ENCODE peak calls at places on chromosomes 12 and 14, in ten cellular contexts. One of them, this sample, is unnamed.

GRCh38 chr14:91108941-91109611 is 4.8 kb upstream of the DGLUCY start:
- DNase-seq in OCI-M1: peak; percentile 6
- DNase-seq in smooth muscle cell of the brain vasculature: no peak
- DNase-seq in H4: no peak
- DNase-seq in A549: no peak
- DNase-seq in epithelial cell of esophagus: peak; percentile 17
- DNase-seq in stimulated activated CD4-positive, alpha-beta T cell treated with anti-CD3 and anti-CD28 coated beads, Interleukin-12 subunit alpha, Interleukin-12 subunit beta, amount 100 ng/mL, for 24 hours: no peak
- DNase-seq in activated naive CD8-positive, alpha-beta T cell treated with anti-CD3 and anti-CD28 coated beads, Interleukin-2, amount 10 ng/mL, durations not matched to agents 7 days and 5 days: peak; percentile 44
- DNase-seq in uterus: peak; percentile 31
- DNase-seq in stimulated activated effector memory CD8-positive, alpha-beta T cell treated with anti-CD3 and anti-CD28 coated beads, Interleukin-12 subunit alpha, Interleukin-12 subunit beta, amount 100 ng/mL, for 72 hours: peak; percentile 78
- DNase-seq in this sample: no peak

GRCh38 chr14:77131206-77131605 is 10.4 kb downstream of the ZDHHC22 start:
- DNase-seq in epithelial cell of esophagus: no peak
- DNase-seq in stimulated activated effector memory CD8-positive, alpha-beta T cell treated with anti-CD3 and anti-CD28 coated beads, Interleukin-12 subunit alpha, Interleukin-12 subunit beta, amount 100 ng/mL, for 72 hours: no peak
- DNase-seq in uterus: no peak
- DNase-seq in activated naive CD8-positive, alpha-beta T cell treated with anti-CD3 and anti-CD28 coated beads, Interleukin-2, amount 10 ng/mL, durations not matched to agents 7 days and 5 days: no peak
- DNase-seq in A549: no peak
- DNase-seq in H4: no peak
- DNase-seq in OCI-M1: no peak
- DNase-seq in stimulated activated CD4-positive, alpha-beta T cell treated with anti-CD3 and anti-CD28 coated beads, Interleukin-12 subunit alpha, Interleukin-12 subunit beta, amount 100 ng/mL, for 24 hours: no peak
- DNase-seq in smooth muscle cell of the brain vasculature: no peak
- DNase-seq in this sample: no peak

GRCh38 chr12:41724216-41724615 is 420.5 kb downstream of the GXYLT1 start:
- DNase-seq in smooth muscle cell of the brain vasculature: no peak
- DNase-seq in epithelial cell of esophagus: peak; percentile 26
- DNase-seq in A549: no peak
- DNase-seq in H4: no peak
- DNase-seq in stimulated activated CD4-positive, alpha-beta T cell treated with anti-CD3 and anti-CD28 coated beads, Interleukin-12 subunit alpha, Interleukin-12 subunit beta, amount 100 ng/mL, for 24 hours: no peak
- DNase-seq in uterus: no peak
- DNase-seq in OCI-M1: peak; percentile 89
- DNase-seq in stimulated activated effector memory CD8-positive, alpha-beta T cell treated with anti-CD3 and anti-CD28 coated beads, Interleukin-12 subunit alpha, Interleukin-12 subunit beta, amount 100 ng/mL, for 72 hours: no peak
- DNase-seq in activated naive CD8-positive, alpha-beta T cell treated with anti-CD3 and anti-CD28 coated beads, Interleukin-2, amount 10 ng/mL, durations not matched to agents 7 days and 5 days: no peak
- DNase-seq in this sample: peak; percentile 54

GRCh38 chr14:104537613-104537988 is 42.0 kb upstream of the C14orf180 start:
- DNase-seq in H4: no peak
- DNase-seq in epithelial cell of esophagus: no peak
- DNase-seq in stimulated activated effector memory CD8-positive, alpha-beta T cell treated with anti-CD3 and anti-CD28 coated beads, Interleukin-12 subunit alpha, Interleukin-12 subunit beta, amount 100 ng/mL, for 72 hours: no peak
- DNase-seq in activated naive CD8-positive, alpha-beta T cell treated with anti-CD3 and anti-CD28 coated beads, Interleukin-2, amount 10 ng/mL, durations not matched to agents 7 days and 5 days: no peak
- DNase-seq in uterus: no peak
- DNase-seq in A549: no peak
- DNase-seq in smooth muscle cell of the brain vasculature: no peak
- DNase-seq in OCI-M1: no peak
- DNase-seq in stimulated activated CD4-positive, alpha-beta T cell treated with anti-CD3 and anti-CD28 coated beads, Interleukin-12 subunit alpha, Interleukin-12 subunit beta, amount 100 ng/mL, for 24 hours: no peak
- DNase-seq in this sample: no peak

GRCh38 chr12:45220961-45221360 is 5.1 kb downstream of the ANO6 start:
- DNase-seq in stimulated activated CD4-positive, alpha-beta T cell treated with anti-CD3 and anti-CD28 coated beads, Interleukin-12 subunit alpha, Interleukin-12 subunit beta, amount 100 ng/mL, for 24 hours: no peak
- DNase-seq in A549: no peak
- DNase-seq in smooth muscle cell of the brain vasculature: no peak
- DNase-seq in OCI-M1: no peak
- DNase-seq in stimulated activated effector memory CD8-positive, alpha-beta T cell treated with anti-CD3 and anti-CD28 coated beads, Interleukin-12 subunit alpha, Interleukin-12 subunit beta, amount 100 ng/mL, for 72 hours: no peak
- DNase-seq in H4: no peak
- DNase-seq in epithelial cell of esophagus: no peak
- DNase-seq in activated naive CD8-positive, alpha-beta T cell treated with anti-CD3 and anti-CD28 coated beads, Interleukin-2, amount 10 ng/mL, durations not matched to agents 7 days and 5 days: no peak
- DNase-seq in uterus: no peak
- DNase-seq in this sample: no peak

GRCh38 chr12:46609281-46609623 is 216.5 kb downstream of the SLC38A4 start:
- DNase-seq in OCI-M1: no peak
- DNase-seq in epithelial cell of esophagus: no peak
- DNase-seq in uterus: no peak
- DNase-seq in A549: no peak
- DNase-seq in stimulated activated effector memory CD8-positive, alpha-beta T cell treated with anti-CD3 and anti-CD28 coated beads, Interleukin-12 subunit alpha, Interleukin-12 subunit beta, amount 100 ng/mL, for 72 hours: no peak
- DNase-seq in smooth muscle cell of the brain vasculature: no peak
- DNase-seq in H4: no peak
- DNase-seq in activated naive CD8-positive, alpha-beta T cell treated with anti-CD3 and anti-CD28 coated beads, Interleukin-2, amount 10 ng/mL, durations not matched to agents 7 days and 5 days: no peak
- DNase-seq in stimulated activated CD4-positive, alpha-beta T cell treated with anti-CD3 and anti-CD28 coated beads, Interleukin-12 subunit alpha, Interleukin-12 subunit beta, amount 100 ng/mL, for 24 hours: no peak
- DNase-seq in this sample: no peak

GRCh38 chr12:47743311-47743860 is 15.3 kb downstream of the RAPGEF3 start:
- DNase-seq in A549: no peak
- DNase-seq in smooth muscle cell of the brain vasculature: no peak
- DNase-seq in stimulated activated effector memory CD8-positive, alpha-beta T cell treated with anti-CD3 and anti-CD28 coated beads, Interleukin-12 subunit alpha, Interleukin-12 subunit beta, amount 100 ng/mL, for 72 hours: no peak
- DNase-seq in H4: no peak
- DNase-seq in stimulated activated CD4-positive, alpha-beta T cell treated with anti-CD3 and anti-CD28 coated beads, Interleukin-12 subunit alpha, Interleukin-12 subunit beta, amount 100 ng/mL, for 24 hours: no peak
- DNase-seq in uterus: no peak
- DNase-seq in epithelial cell of esophagus: no peak
- DNase-seq in OCI-M1: no peak
- DNase-seq in activated naive CD8-positive, alpha-beta T cell treated with anti-CD3 and anti-CD28 coated beads, Interleukin-2, amount 10 ng/mL, durations not matched to agents 7 days and 5 days: no peak
- DNase-seq in this sample: peak; percentile 48

GRCh38 chr14:104588066-104588857 is 8.7 kb downstream of the C14orf180 start:
- DNase-seq in OCI-M1: no peak
- DNase-seq in smooth muscle cell of the brain vasculature: no peak
- DNase-seq in stimulated activated effector memory CD8-positive, alpha-beta T cell treated with anti-CD3 and anti-CD28 coated beads, Interleukin-12 subunit alpha, Interleukin-12 subunit beta, amount 100 ng/mL, for 72 hours: no peak
- DNase-seq in H4: no peak
- DNase-seq in epithelial cell of esophagus: no peak
- DNase-seq in activated naive CD8-positive, alpha-beta T cell treated with anti-CD3 and anti-CD28 coated beads, Interleukin-2, amount 10 ng/mL, durations not matched to agents 7 days and 5 days: no peak
- DNase-seq in A549: no peak
- DNase-seq in stimulated activated CD4-positive, alpha-beta T cell treated with anti-CD3 and anti-CD28 coated beads, Interleukin-12 subunit alpha, Interleukin-12 subunit beta, amount 100 ng/mL, for 24 hours: no peak
- DNase-seq in uterus: no peak
- DNase-seq in this sample: peak; percentile 25

GRCh38 chr12:84201976-84202375 is 710.6 kb downstream of the SLC6A15 start:
- DNase-seq in OCI-M1: no peak
- DNase-seq in stimulated activated effector memory CD8-positive, alpha-beta T cell treated with anti-CD3 and anti-CD28 coated beads, Interleukin-12 subunit alpha, Interleukin-12 subunit beta, amount 100 ng/mL, for 72 hours: no peak
- DNase-seq in stimulated activated CD4-positive, alpha-beta T cell treated with anti-CD3 and anti-CD28 coated beads, Interleukin-12 subunit alpha, Interleukin-12 subunit beta, amount 100 ng/mL, for 24 hours: no peak
- DNase-seq in H4: peak; percentile 79
- DNase-seq in epithelial cell of esophagus: no peak
- DNase-seq in smooth muscle cell of the brain vasculature: no peak
- DNase-seq in A549: no peak
- DNase-seq in uterus: no peak
- DNase-seq in activated naive CD8-positive, alpha-beta T cell treated with anti-CD3 and anti-CD28 coated beads, Interleukin-2, amount 10 ng/mL, durations not matched to agents 7 days and 5 days: no peak
- DNase-seq in this sample: no peak

GRCh38 chr14:66471584-66471983 is 14.6 kb upstream of the CCDC196 start:
- DNase-seq in stimulated activated CD4-positive, alpha-beta T cell treated with anti-CD3 and anti-CD28 coated beads, Interleukin-12 subunit alpha, Interleukin-12 subunit beta, amount 100 ng/mL, for 24 hours: no peak
- DNase-seq in uterus: no peak
- DNase-seq in A549: no peak
- DNase-seq in H4: no peak
- DNase-seq in epithelial cell of esophagus: no peak
- DNase-seq in activated naive CD8-positive, alpha-beta T cell treated with anti-CD3 and anti-CD28 coated beads, Interleukin-2, amount 10 ng/mL, durations not matched to agents 7 days and 5 days: no peak
- DNase-seq in stimulated activated effector memory CD8-positive, alpha-beta T cell treated with anti-CD3 and anti-CD28 coated beads, Interleukin-12 subunit alpha, Interleukin-12 subunit beta, amount 100 ng/mL, for 72 hours: no peak
- DNase-seq in OCI-M1: no peak
- DNase-seq in smooth muscle cell of the brain vasculature: no peak
- DNase-seq in this sample: no peak

GRCh38 chr12:119666226-119666808 is 1.6 kb upstream of the PRKAB1 start:
- DNase-seq in uterus: no peak
- DNase-seq in A549: no peak
- DNase-seq in stimulated activated effector memory CD8-positive, alpha-beta T cell treated with anti-CD3 and anti-CD28 coated beads, Interleukin-12 subunit alpha, Interleukin-12 subunit beta, amount 100 ng/mL, for 72 hours: no peak
- DNase-seq in OCI-M1: peak; percentile 58
- DNase-seq in stimulated activated CD4-positive, alpha-beta T cell treated with anti-CD3 and anti-CD28 coated beads, Interleukin-12 subunit alpha, Interleukin-12 subunit beta, amount 100 ng/mL, for 24 hours: no peak
- DNase-seq in epithelial cell of esophagus: no peak
- DNase-seq in H4: no peak
- DNase-seq in activated naive CD8-positive, alpha-beta T cell treated with anti-CD3 and anti-CD28 coated beads, Interleukin-2, amount 10 ng/mL, durations not matched to agents 7 days and 5 days: no peak
- DNase-seq in smooth muscle cell of the brain vasculature: no peak
- DNase-seq in this sample: no peak

GRCh38 chr14:89485264-89485663 is 68.2 kb upstream of the FOXN3 start:
- DNase-seq in stimulated activated CD4-positive, alpha-beta T cell treated with anti-CD3 and anti-CD28 coated beads, Interleukin-12 subunit alpha, Interleukin-12 subunit beta, amount 100 ng/mL, for 24 hours: no peak
- DNase-seq in stimulated activated effector memory CD8-positive, alpha-beta T cell treated with anti-CD3 and anti-CD28 coated beads, Interleukin-12 subunit alpha, Interleukin-12 subunit beta, amount 100 ng/mL, for 72 hours: no peak
- DNase-seq in activated naive CD8-positive, alpha-beta T cell treated with anti-CD3 and anti-CD28 coated beads, Interleukin-2, amount 10 ng/mL, durations not matched to agents 7 days and 5 days: no peak
- DNase-seq in epithelial cell of esophagus: peak; percentile 63
- DNase-seq in smooth muscle cell of the brain vasculature: no peak
- DNase-seq in uterus: no peak
- DNase-seq in H4: no peak
- DNase-seq in A549: no peak
- DNase-seq in OCI-M1: no peak
- DNase-seq in this sample: peak; percentile 61

GRCh38 chr12:30880061-30880460 is 46.5 kb upstream of the TSPAN11 start:
- DNase-seq in A549: no peak
- DNase-seq in uterus: no peak
- DNase-seq in H4: no peak
- DNase-seq in epithelial cell of esophagus: no peak
- DNase-seq in smooth muscle cell of the brain vasculature: no peak
- DNase-seq in stimulated activated CD4-positive, alpha-beta T cell treated with anti-CD3 and anti-CD28 coated beads, Interleukin-12 subunit alpha, Interleukin-12 subunit beta, amount 100 ng/mL, for 24 hours: no peak
- DNase-seq in OCI-M1: no peak
- DNase-seq in stimulated activated effector memory CD8-positive, alpha-beta T cell treated with anti-CD3 and anti-CD28 coated beads, Interleukin-12 subunit alpha, Interleukin-12 subunit beta, amount 100 ng/mL, for 72 hours: no peak
- DNase-seq in activated naive CD8-positive, alpha-beta T cell treated with anti-CD3 and anti-CD28 coated beads, Interleukin-2, amount 10 ng/mL, durations not matched to agents 7 days and 5 days: no peak
- DNase-seq in this sample: peak; percentile 98

GRCh38 chr14:22838631-22839041 is 2.3 kb downstream of the MMP14 start:
- DNase-seq in OCI-M1: no peak
- DNase-seq in H4: peak; percentile 75
- DNase-seq in A549: no peak
- DNase-seq in stimulated activated CD4-positive, alpha-beta T cell treated with anti-CD3 and anti-CD28 coated beads, Interleukin-12 subunit alpha, Interleukin-12 subunit beta, amount 100 ng/mL, for 24 hours: no peak
- DNase-seq in uterus: peak; percentile 50
- DNase-seq in smooth muscle cell of the brain vasculature: no peak
- DNase-seq in activated naive CD8-positive, alpha-beta T cell treated with anti-CD3 and anti-CD28 coated beads, Interleukin-2, amount 10 ng/mL, durations not matched to agents 7 days and 5 days: no peak
- DNase-seq in epithelial cell of esophagus: peak; percentile 43
- DNase-seq in stimulated activated effector memory CD8-positive, alpha-beta T cell treated with anti-CD3 and anti-CD28 coated beads, Interleukin-12 subunit alpha, Interleukin-12 subunit beta, amount 100 ng/mL, for 72 hours: no peak
- DNase-seq in this sample: no peak

GRCh38 chr12:53082637-53083036 is 3.4 kb upstream of the SPRYD3 start:
- DNase-seq in smooth muscle cell of the brain vasculature: no peak
- DNase-seq in uterus: no peak
- DNase-seq in OCI-M1: no peak
- DNase-seq in H4: no peak
- DNase-seq in A549: no peak
- DNase-seq in activated naive CD8-positive, alpha-beta T cell treated with anti-CD3 and anti-CD28 coated beads, Interleukin-2, amount 10 ng/mL, durations not matched to agents 7 days and 5 days: no peak
- DNase-seq in epithelial cell of esophagus: no peak
- DNase-seq in stimulated activated CD4-positive, alpha-beta T cell treated with anti-CD3 and anti-CD28 coated beads, Interleukin-12 subunit alpha, Interleukin-12 subunit beta, amount 100 ng/mL, for 24 hours: no peak
- DNase-seq in stimulated activated effector memory CD8-positive, alpha-beta T cell treated with anti-CD3 and anti-CD28 coated beads, Interleukin-12 subunit alpha, Interleukin-12 subunit beta, amount 100 ng/mL, for 72 hours: no peak
- DNase-seq in this sample: no peak

GRCh38 chr12:64820593-64820992 is 3.9 kb upstream of the TBC1D30 start:
- DNase-seq in H4: no peak
- DNase-seq in A549: no peak
- DNase-seq in stimulated activated CD4-positive, alpha-beta T cell treated with anti-CD3 and anti-CD28 coated beads, Interleukin-12 subunit alpha, Interleukin-12 subunit beta, amount 100 ng/mL, for 24 hours: no peak
- DNase-seq in smooth muscle cell of the brain vasculature: no peak
- DNase-seq in uterus: no peak
- DNase-seq in stimulated activated effector memory CD8-positive, alpha-beta T cell treated with anti-CD3 and anti-CD28 coated beads, Interleukin-12 subunit alpha, Interleukin-12 subunit beta, amount 100 ng/mL, for 72 hours: no peak
- DNase-seq in OCI-M1: no peak
- DNase-seq in activated naive CD8-positive, alpha-beta T cell treated with anti-CD3 and anti-CD28 coated beads, Interleukin-2, amount 10 ng/mL, durations not matched to agents 7 days and 5 days: no peak
- DNase-seq in epithelial cell of esophagus: no peak
- DNase-seq in this sample: no peak

GRCh38 chr14:61553730-61554641 is 141.3 kb upstream of the HIF1A start:
- DNase-seq in stimulated activated effector memory CD8-positive, alpha-beta T cell treated with anti-CD3 and anti-CD28 coated beads, Interleukin-12 subunit alpha, Interleukin-12 subunit beta, amount 100 ng/mL, for 72 hours: no peak
- DNase-seq in stimulated activated CD4-positive, alpha-beta T cell treated with anti-CD3 and anti-CD28 coated beads, Interleukin-12 subunit alpha, Interleukin-12 subunit beta, amount 100 ng/mL, for 24 hours: no peak
- DNase-seq in uterus: no peak
- DNase-seq in epithelial cell of esophagus: peak; percentile 93
- DNase-seq in activated naive CD8-positive, alpha-beta T cell treated with anti-CD3 and anti-CD28 coated beads, Interleukin-2, amount 10 ng/mL, durations not matched to agents 7 days and 5 days: no peak
- DNase-seq in A549: peak; percentile 97
- DNase-seq in H4: peak; percentile 83
- DNase-seq in OCI-M1: peak; percentile 5
- DNase-seq in smooth muscle cell of the brain vasculature: no peak
- DNase-seq in this sample: no peak

GRCh38 chr12:130764073-130764472 is 48.0 kb upstream of the RIMBP2 start:
- DNase-seq in smooth muscle cell of the brain vasculature: no peak
- DNase-seq in stimulated activated CD4-positive, alpha-beta T cell treated with anti-CD3 and anti-CD28 coated beads, Interleukin-12 subunit alpha, Interleukin-12 subunit beta, amount 100 ng/mL, for 24 hours: no peak
- DNase-seq in A549: peak; percentile 51
- DNase-seq in uterus: no peak
- DNase-seq in epithelial cell of esophagus: peak; percentile 38
- DNase-seq in stimulated activated effector memory CD8-positive, alpha-beta T cell treated with anti-CD3 and anti-CD28 coated beads, Interleukin-12 subunit alpha, Interleukin-12 subunit beta, amount 100 ng/mL, for 72 hours: no peak
- DNase-seq in activated naive CD8-positive, alpha-beta T cell treated with anti-CD3 and anti-CD28 coated beads, Interleukin-2, amount 10 ng/mL, durations not matched to agents 7 days and 5 days: no peak
- DNase-seq in H4: no peak
- DNase-seq in OCI-M1: peak; percentile 32
- DNase-seq in this sample: peak; percentile 82

GRCh38 chr12:122227341-122227740 is 1.5 kb upstream of the DIABLO start:
- DNase-seq in uterus: no peak
- DNase-seq in activated naive CD8-positive, alpha-beta T cell treated with anti-CD3 and anti-CD28 coated beads, Interleukin-2, amount 10 ng/mL, durations not matched to agents 7 days and 5 days: peak; percentile 62
- DNase-seq in OCI-M1: no peak
- DNase-seq in epithelial cell of esophagus: no peak
- DNase-seq in A549: no peak
- DNase-seq in stimulated activated effector memory CD8-positive, alpha-beta T cell treated with anti-CD3 and anti-CD28 coated beads, Interleukin-12 subunit alpha, Interleukin-12 subunit beta, amount 100 ng/mL, for 72 hours: peak; percentile 79
- DNase-seq in smooth muscle cell of the brain vasculature: no peak
- DNase-seq in stimulated activated CD4-positive, alpha-beta T cell treated with anti-CD3 and anti-CD28 coated beads, Interleukin-12 subunit alpha, Interleukin-12 subunit beta, amount 100 ng/mL, for 24 hours: no peak
- DNase-seq in H4: no peak
- DNase-seq in this sample: peak; percentile 57

GRCh38 chr14:33799705-33800269 is 151.1 kb downstream of the EGLN3 start:
- DNase-seq in uterus: no peak
- DNase-seq in A549: no peak
- DNase-seq in epithelial cell of esophagus: peak; percentile 23
- DNase-seq in OCI-M1: no peak
- DNase-seq in stimulated activated effector memory CD8-positive, alpha-beta T cell treated with anti-CD3 and anti-CD28 coated beads, Interleukin-12 subunit alpha, Interleukin-12 subunit beta, amount 100 ng/mL, for 72 hours: no peak
- DNase-seq in activated naive CD8-positive, alpha-beta T cell treated with anti-CD3 and anti-CD28 coated beads, Interleukin-2, amount 10 ng/mL, durations not matched to agents 7 days and 5 days: no peak
- DNase-seq in stimulated activated CD4-positive, alpha-beta T cell treated with anti-CD3 and anti-CD28 coated beads, Interleukin-12 subunit alpha, Interleukin-12 subunit beta, amount 100 ng/mL, for 24 hours: no peak
- DNase-seq in H4: no peak
- DNase-seq in smooth muscle cell of the brain vasculature: no peak
- DNase-seq in this sample: no peak

GRCh38 chr14:27090716-27091115 is 492.9 kb upstream of the NOVA1 start:
- DNase-seq in stimulated activated effector memory CD8-positive, alpha-beta T cell treated with anti-CD3 and anti-CD28 coated beads, Interleukin-12 subunit alpha, Interleukin-12 subunit beta, amount 100 ng/mL, for 72 hours: no peak
- DNase-seq in uterus: no peak
- DNase-seq in H4: no peak
- DNase-seq in OCI-M1: no peak
- DNase-seq in stimulated activated CD4-positive, alpha-beta T cell treated with anti-CD3 and anti-CD28 coated beads, Interleukin-12 subunit alpha, Interleukin-12 subunit beta, amount 100 ng/mL, for 24 hours: no peak
- DNase-seq in smooth muscle cell of the brain vasculature: no peak
- DNase-seq in activated naive CD8-positive, alpha-beta T cell treated with anti-CD3 and anti-CD28 coated beads, Interleukin-2, amount 10 ng/mL, durations not matched to agents 7 days and 5 days: no peak
- DNase-seq in epithelial cell of esophagus: no peak
- DNase-seq in A549: no peak
- DNase-seq in this sample: no peak

GRCh38 chr14:30848449-30849240 is 25.7 kb upstream of the COCH start:
- DNase-seq in epithelial cell of esophagus: no peak
- DNase-seq in stimulated activated CD4-positive, alpha-beta T cell treated with anti-CD3 and anti-CD28 coated beads, Interleukin-12 subunit alpha, Interleukin-12 subunit beta, amount 100 ng/mL, for 24 hours: no peak
- DNase-seq in OCI-M1: no peak
- DNase-seq in uterus: no peak
- DNase-seq in activated naive CD8-positive, alpha-beta T cell treated with anti-CD3 and anti-CD28 coated beads, Interleukin-2, amount 10 ng/mL, durations not matched to agents 7 days and 5 days: no peak
- DNase-seq in smooth muscle cell of the brain vasculature: no peak
- DNase-seq in H4: no peak
- DNase-seq in stimulated activated effector memory CD8-positive, alpha-beta T cell treated with anti-CD3 and anti-CD28 coated beads, Interleukin-12 subunit alpha, Interleukin-12 subunit beta, amount 100 ng/mL, for 72 hours: no peak
- DNase-seq in A549: no peak
- DNase-seq in this sample: no peak

GRCh38 chr14:95943699-95944098 is 67.1 kb downstream of the TUNAR start:
- DNase-seq in stimulated activated effector memory CD8-positive, alpha-beta T cell treated with anti-CD3 and anti-CD28 coated beads, Interleukin-12 subunit alpha, Interleukin-12 subunit beta, amount 100 ng/mL, for 72 hours: no peak
- DNase-seq in H4: no peak
- DNase-seq in activated naive CD8-positive, alpha-beta T cell treated with anti-CD3 and anti-CD28 coated beads, Interleukin-2, amount 10 ng/mL, durations not matched to agents 7 days and 5 days: no peak
- DNase-seq in stimulated activated CD4-positive, alpha-beta T cell treated with anti-CD3 and anti-CD28 coated beads, Interleukin-12 subunit alpha, Interleukin-12 subunit beta, amount 100 ng/mL, for 24 hours: no peak
- DNase-seq in epithelial cell of esophagus: no peak
- DNase-seq in A549: no peak
- DNase-seq in uterus: no peak
- DNase-seq in OCI-M1: no peak
- DNase-seq in smooth muscle cell of the brain vasculature: no peak
- DNase-seq in this sample: peak; percentile 17

GRCh38 chr14:34676516-34677211 is 37.7 kb downstream of the CFL2 start:
- DNase-seq in H4: no peak
- DNase-seq in epithelial cell of esophagus: no peak
- DNase-seq in activated naive CD8-positive, alpha-beta T cell treated with anti-CD3 and anti-CD28 coated beads, Interleukin-2, amount 10 ng/mL, durations not matched to agents 7 days and 5 days: no peak
- DNase-seq in stimulated activated effector memory CD8-positive, alpha-beta T cell treated with anti-CD3 and anti-CD28 coated beads, Interleukin-12 subunit alpha, Interleukin-12 subunit beta, amount 100 ng/mL, for 72 hours: no peak
- DNase-seq in stimulated activated CD4-positive, alpha-beta T cell treated with anti-CD3 and anti-CD28 coated beads, Interleukin-12 subunit alpha, Interleukin-12 subunit beta, amount 100 ng/mL, for 24 hours: no peak
- DNase-seq in uterus: no peak
- DNase-seq in smooth muscle cell of the brain vasculature: no peak
- DNase-seq in A549: no peak
- DNase-seq in OCI-M1: no peak
- DNase-seq in this sample: peak; percentile 52

GRCh38 chr12:48925218-48925871 is at the start of gene FKBP11:
- DNase-seq in OCI-M1: no peak
- DNase-seq in epithelial cell of esophagus: peak; percentile 38
- DNase-seq in H4: no peak
- DNase-seq in activated naive CD8-positive, alpha-beta T cell treated with anti-CD3 and anti-CD28 coated beads, Interleukin-2, amount 10 ng/mL, durations not matched to agents 7 days and 5 days: peak; percentile 75
- DNase-seq in stimulated activated CD4-positive, alpha-beta T cell treated with anti-CD3 and anti-CD28 coated beads, Interleukin-12 subunit alpha, Interleukin-12 subunit beta, amount 100 ng/mL, for 24 hours: peak; percentile 57
- DNase-seq in stimulated activated effector memory CD8-positive, alpha-beta T cell treated with anti-CD3 and anti-CD28 coated beads, Interleukin-12 subunit alpha, Interleukin-12 subunit beta, amount 100 ng/mL, for 72 hours: peak; percentile 86
- DNase-seq in smooth muscle cell of the brain vasculature: no peak
- DNase-seq in A549: peak; percentile 51
- DNase-seq in uterus: peak; percentile 34
- DNase-seq in this sample: peak; percentile 74